ENCODE peak calls at places on chromosome 20, in five cellular contexts. L is H9, F is mesenchymal stem cell, G is neuronal stem cell, M is trophoblast cell. K is an unnamed sample.

GRCh38 chr20:11432407-11432806 is 485.3 kb upstream of the BTBD3 start:
- DNase-seq in L (no peak), G (no peak), F (peak; percentile 46), M (no peak), K (no peak)

GRCh38 chr20:37521091-37521771 is at the start of gene NNAT:
- DNase-seq in M (no peak), L (peak; percentile 25), G (peak; percentile 60), F (peak; percentile 22), K (no peak)

GRCh38 chr20:58179432-58180099 is 48.9 kb downstream of the ANKRD60 start:
- DNase-seq in M (peak; percentile 7), F (peak; percentile 20), G (peak; percentile 70), L (peak; percentile 71), K (peak; percentile 92)

GRCh38 chr20:46084805-46085792 is 4.7 kb downstream of the NCOA5 start:
- DNase-seq in M (no peak), L (no peak), G (no peak), F (peak; percentile 61), K (no peak)

GRCh38 chr20:12171927-12172581 is 254.4 kb downstream of the BTBD3 start:
- DNase-seq in L (no peak), G (no peak), M (no peak), F (peak; percentile 78), K (no peak)

GRCh38 chr20:19120569-19120968 is 91.9 kb upstream of the SLC24A3 start:
- DNase-seq in F (no peak), M (no peak), L (no peak), G (no peak), K (no peak)

GRCh38 chr20:61803903-61804804 is 261.5 kb downstream of the TAF4 start:
- DNase-seq in G (no peak), L (no peak), F (no peak), M (no peak), K (no peak)

GRCh38 chr20:58630063-58630462 is 21.0 kb upstream of the STX16 start:
- DNase-seq in F (peak; percentile 27), L (no peak), M (no peak), G (no peak), K (no peak)

DNA sequence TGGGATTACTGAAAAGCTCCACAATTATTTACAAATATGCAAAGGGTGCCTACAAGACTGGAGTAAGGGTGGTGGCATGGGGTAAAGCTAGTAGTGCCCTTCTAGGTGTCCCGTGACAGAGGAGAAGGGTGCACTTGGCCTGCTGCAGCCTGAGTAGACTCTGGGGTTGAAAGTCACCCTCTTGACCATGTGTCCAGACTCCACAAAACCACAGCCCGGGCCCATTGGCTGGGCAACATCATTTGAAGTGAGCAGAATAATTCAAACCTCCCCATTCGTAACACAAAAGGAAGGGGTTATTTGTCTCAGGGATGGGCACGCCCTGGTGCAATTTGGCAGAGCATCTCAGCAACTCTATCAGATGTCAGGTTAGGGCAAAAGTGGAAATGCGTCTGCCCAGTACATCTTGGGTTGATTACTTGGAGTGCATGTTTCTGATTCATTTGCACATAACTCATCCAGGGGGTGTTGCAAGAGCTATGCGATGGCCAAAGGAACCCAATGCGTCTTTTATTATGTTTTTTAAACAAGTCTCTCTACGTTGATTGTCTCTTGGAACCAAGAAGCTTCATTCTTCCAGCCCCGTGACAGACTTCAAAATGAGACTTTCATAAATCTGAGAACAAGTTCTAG is 56.7 kb downstream of the ISM1 start:
- DNase-seq in F (no peak), M (peak; percentile 18), L (no peak), G (no peak), K (no peak)
- H2BK12ac ChIP-seq in F (no peak overlapping the region), M (no peak overlapping the region), L (no peak overlapping the region), G (no peak overlapping the region), K (no peak overlapping the region)

GRCh38 chr20:2829376-2829775 is 11.1 kb downstream of the PCED1A start:
- DNase-seq in M (no peak), L (no peak), F (no peak), G (no peak), K (no peak)
- H2BK12ac ChIP-seq in M (no peak overlapping the region), L (no peak overlapping the region), F (no peak overlapping the region), G (no peak overlapping the region), K (no peak overlapping the region)

DNA sequence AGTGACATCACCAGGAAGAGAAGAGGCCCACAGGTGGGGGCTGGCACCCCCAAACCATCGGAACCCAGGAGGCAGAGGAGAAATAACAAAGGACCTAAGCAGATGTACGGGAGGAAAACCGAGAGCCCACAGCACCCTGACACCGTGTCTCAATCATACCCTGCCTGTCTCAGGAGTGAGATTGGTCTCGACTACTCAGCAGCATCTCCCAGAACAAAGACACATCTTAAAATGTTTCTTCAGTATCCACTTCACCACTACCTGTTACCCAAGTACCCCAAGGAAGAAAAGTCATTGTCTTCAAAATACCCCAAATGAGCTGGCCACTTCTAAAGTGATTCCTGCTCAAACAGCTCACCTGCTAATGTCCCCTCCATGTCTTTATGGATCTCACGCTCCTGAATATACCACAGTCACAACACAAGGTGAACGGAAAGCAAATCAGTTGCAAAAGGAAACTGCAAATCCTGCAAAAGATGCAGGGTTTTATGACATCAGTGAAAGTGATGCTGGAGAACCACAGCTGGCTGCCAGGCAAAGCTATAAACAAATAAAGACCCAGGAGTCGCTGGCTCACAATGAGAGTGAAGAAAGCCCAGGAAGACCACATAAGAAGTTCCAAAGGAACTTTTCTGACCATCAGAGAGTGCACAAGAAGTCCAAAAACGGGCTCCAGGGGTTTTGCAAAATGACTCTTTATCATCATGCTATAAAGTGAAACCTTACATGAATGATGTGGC is 44.1 kb downstream of the PREX1 start:
- DNase-seq in M (no peak), L (no peak), F (peak; percentile 14), G (no peak), K (no peak)
- H2BK12ac ChIP-seq in M (no peak overlapping the region), L (no peak overlapping the region), F (no peak overlapping the region), G (no peak overlapping the region), K (no peak overlapping the region)

GRCh38 chr20:47818466-47818865 is 33.2 kb upstream of the SULF2 start:
- DNase-seq in L (no peak), G (no peak), M (no peak), F (no peak), K (no peak)
- H2BK12ac ChIP-seq in L (no peak overlapping the region), G (no peak overlapping the region), M (no peak overlapping the region), F (no peak overlapping the region), K (no peak overlapping the region)

GRCh38 chr20:2740702-2741101 is 48.1 kb downstream of the EBF4 start:
- DNase-seq in F (no peak), G (no peak), M (no peak), L (peak; percentile 24), K (no peak)
- H2BK12ac ChIP-seq in F (no peak overlapping the region), G (no peak overlapping the region), M (no peak overlapping the region), L (no peak overlapping the region), K (no peak overlapping the region)

GRCh38 chr20:717271-717670 is 41.7 kb upstream of the SCRT2 start:
- DNase-seq in F (no peak), M (no peak), G (no peak), L (no peak), K (no peak)
- H2BK12ac ChIP-seq in F (no peak overlapping the region), M (no peak overlapping the region), G (no peak overlapping the region), L (no peak overlapping the region), K (no peak overlapping the region)

DNA sequence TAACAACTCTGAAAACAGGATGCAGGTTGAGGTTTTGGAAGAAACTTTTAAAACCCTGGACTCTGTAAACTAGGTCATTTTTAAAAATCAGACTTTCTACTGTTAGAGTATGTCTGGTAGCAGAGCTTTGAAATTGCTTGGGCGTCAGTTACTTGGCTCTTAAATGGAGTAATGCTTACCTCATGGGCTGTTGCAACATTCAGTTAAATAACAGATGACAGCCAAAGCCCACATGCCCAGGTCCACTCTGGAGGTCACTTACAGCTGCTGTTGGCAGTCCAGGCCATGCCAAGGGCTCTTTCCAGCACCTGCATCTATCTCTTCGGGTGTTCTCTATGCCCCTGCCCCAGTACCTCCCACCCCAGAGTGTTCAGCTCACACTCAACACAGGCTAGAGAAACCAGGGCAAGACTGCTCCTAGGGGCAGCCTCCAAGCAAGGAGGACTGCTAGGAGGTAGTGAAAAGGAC is 96.4 kb downstream of the BANF2 start:
- DNase-seq in L (no peak), F (peak; percentile 60), M (peak; percentile 47), G (no peak), K (no peak)
- H2BK12ac ChIP-seq in L (no peak overlapping the region), F (no peak overlapping the region), M (no peak overlapping the region), G (no peak overlapping the region), K (no peak overlapping the region)